ENCODE peak calls at places on chromosomes 13 and 19, in five cellular contexts. One of them, this sample, is unnamed. For H3K9me3, the result is how much of the 10 kb centered on the place peaks cover.

GRCh38 chr19:37413243-37414084 is 42.6 kb downstream of the ZNF527 start:
- DNase-seq in HCT116: no peak
- DNase-seq in GM12878: no peak
- DNase-seq in K562: no peak
- DNase-seq in HepG2: no peak
- DNase-seq in this sample: no peak

GRCh38 chr13:90717451-90717936 is 630.0 kb upstream of the MIR17HG start:
- DNase-seq in HepG2: no peak
- DNase-seq in GM12878: no peak
- DNase-seq in K562: no peak
- DNase-seq in HCT116: peak
- DNase-seq in this sample: no peak

GRCh38 chr19:17229890-17230289 is 3.9 kb downstream of the OCEL1 start:
- DNase-seq in K562: no peak
- DNase-seq in GM12878: no peak
- DNase-seq in HCT116: no peak
- DNase-seq in HepG2: no peak
- DNase-seq in this sample: no peak

GRCh38 chr19:58325623-58326022 is 1.2 kb upstream of the ZSCAN22 start:
- DNase-seq in HepG2: no peak
- DNase-seq in HCT116: no peak
- DNase-seq in GM12878: no peak
- DNase-seq in K562: no peak
- DNase-seq in this sample: no peak

GRCh38 chr19:45439190-45439568 is 15.5 kb upstream of the ERCC1 start:
- DNase-seq in GM12878: no peak
- DNase-seq in K562: no peak
- DNase-seq in HCT116: no peak
- DNase-seq in HepG2: no peak
- DNase-seq in this sample: no peak

GRCh38 chr19:29845576-29846176 is 33.9 kb downstream of the CCNE1 start:
- DNase-seq in GM12878: no peak
- DNase-seq in HepG2: no peak
- DNase-seq in K562: peak
- DNase-seq in HCT116: no peak
- DNase-seq in this sample: no peak

GRCh38 chr13:79349011-79349410 is 57.0 kb downstream of the RBM26 start:
- DNase-seq in HepG2: no peak
- DNase-seq in GM12878: no peak
- DNase-seq in HCT116: no peak
- DNase-seq in K562: no peak
- DNase-seq in this sample: no peak

GRCh38 chr13:96075953-96076543 is 13.9 kb upstream of the HS6ST3 start:
- DNase-seq in GM12878: no peak
- DNase-seq in HCT116: no peak
- DNase-seq in HepG2: peak
- DNase-seq in K562: peak
- DNase-seq in this sample: no peak

GRCh38 chr19:6359517-6359916 is 1.8 kb upstream of the CLPP start:
- DNase-seq in HepG2: no peak
- DNase-seq in HCT116: no peak
- DNase-seq in K562: no peak
- DNase-seq in GM12878: no peak
- DNase-seq in this sample: no peak

GRCh38 chr13:90402613-90403012 is 944.9 kb upstream of the MIR17HG start:
- DNase-seq in GM12878: no peak
- DNase-seq in K562: no peak
- DNase-seq in HCT116: no peak
- DNase-seq in HepG2: no peak
- DNase-seq in this sample: no peak

GRCh38 chr13:26646603-26647002 is 89.1 kb downstream of the WASF3 start:
- DNase-seq in K562: no peak
- DNase-seq in HepG2: no peak
- DNase-seq in GM12878: no peak
- DNase-seq in HCT116: no peak
- DNase-seq in this sample: peak

GRCh38 chr13:78599911-78600310 is 3.4 kb downstream of the POU4F1 start:
- DNase-seq in HCT116: no peak
- DNase-seq in GM12878: no peak
- DNase-seq in HepG2: no peak
- DNase-seq in K562: no peak
- DNase-seq in this sample: no peak

GRCh38 chr19:31527443-31527842 is 178.2 kb upstream of the TSHZ3 start:
- DNase-seq in K562: no peak
- DNase-seq in HCT116: no peak
- DNase-seq in GM12878: no peak
- DNase-seq in HepG2: no peak
- DNase-seq in this sample: no peak

GRCh38 chr13:67119481-67119883 is 110.7 kb downstream of the PCDH9 start:
- DNase-seq in K562: no peak
- DNase-seq in GM12878: no peak
- DNase-seq in HCT116: peak
- DNase-seq in HepG2: no peak
- DNase-seq in this sample: no peak

GRCh38 chr13:48678316-48678715 is 24.6 kb downstream of the CYSLTR2 start:
- DNase-seq in HCT116: no peak
- DNase-seq in K562: no peak
- DNase-seq in GM12878: no peak
- DNase-seq in HepG2: no peak
- DNase-seq in this sample: no peak

GRCh38 chr13:107743983-107744382 is 471.4 kb downstream of the LIG4 start:
- DNase-seq in HCT116: no peak
- DNase-seq in HepG2: no peak
- DNase-seq in GM12878: no peak
- DNase-seq in K562: no peak
- DNase-seq in this sample: no peak

GRCh38 chr19:53945441-53945840 is 17.3 kb upstream of the CACNG8 start:
- DNase-seq in HepG2: no peak
- DNase-seq in GM12878: no peak
- DNase-seq in K562: no peak
- DNase-seq in HCT116: peak
- DNase-seq in this sample: no peak

GRCh38 chr13:113851826-113852535 is 11.9 kb downstream of the GAS6 start:
- DNase-seq in K562: no peak
- DNase-seq in GM12878: no peak
- DNase-seq in HepG2: no peak
- DNase-seq in HCT116: no peak
- DNase-seq in this sample: no peak

GRCh38 chr19:38662508-38663155 is 15.2 kb downstream of the ACTN4 start:
- DNase-seq in GM12878: no peak
- DNase-seq in HepG2: no peak
- DNase-seq in K562: no peak
- DNase-seq in HCT116: no peak
- DNase-seq in this sample: no peak

GRCh38 chr19:50319156-50319555 is 10.0 kb downstream of the KCNC3 start:
- DNase-seq in HCT116: no peak
- DNase-seq in HepG2: no peak
- DNase-seq in K562: no peak
- DNase-seq in GM12878: no peak
- DNase-seq in this sample: no peak

GRCh38 chr19:13646758-13647157 is 117.6 kb upstream of the MRI1 start:
- DNase-seq in K562: no peak
- DNase-seq in HepG2: no peak
- DNase-seq in HCT116: no peak
- DNase-seq in GM12878: no peak
- DNase-seq in this sample: no peak

GRCh38 chr19:19559942-19560341 is 21.9 kb downstream of the CILP2 start:
- DNase-seq in GM12878: no peak
- DNase-seq in HCT116: no peak
- DNase-seq in HepG2: no peak
- DNase-seq in K562: no peak
- DNase-seq in this sample: no peak

GRCh38 chr19:33159893-33160292 is 28.0 kb downstream of the WDR88 start:
- DNase-seq in GM12878: no peak
- DNase-seq in HepG2: no peak
- DNase-seq in HCT116: no peak
- DNase-seq in K562: no peak
- DNase-seq in this sample: no peak

GRCh38 chr13:67278230-67278629 is 48.1 kb upstream of the PCDH9 start:
- DNase-seq in HCT116: no peak
- DNase-seq in HepG2: no peak
- DNase-seq in K562: no peak
- DNase-seq in GM12878: no peak
- DNase-seq in this sample: no peak

GRCh38 chr19:58024661-58025060 is 9.2 kb upstream of the ZSCAN1 start:
- DNase-seq in GM12878: no peak
- DNase-seq in HepG2: no peak
- DNase-seq in K562: no peak
- DNase-seq in HCT116: no peak
- DNase-seq in this sample: no peak

GRCh38 chr19:20879501-20879900 is 43.5 kb upstream of the ZNF85 start:
- DNase-seq in K562: no peak
- DNase-seq in HepG2: no peak
- DNase-seq in GM12878: no peak
- DNase-seq in HCT116: no peak
- DNase-seq in this sample: no peak

GRCh38 chr19:15453091-15453498 is 3.3 kb upstream of the WIZ start:
- DNase-seq in GM12878: no peak
- DNase-seq in HepG2: no peak
- DNase-seq in HCT116: no peak
- DNase-seq in K562: no peak
- DNase-seq in this sample: no peak

GRCh38 chr19:35793381-35794165 is 18.2 kb downstream of the ARHGAP33 start:
- DNase-seq in GM12878: no peak
- DNase-seq in HepG2: no peak
- DNase-seq in K562: no peak
- DNase-seq in HCT116: no peak
- DNase-seq in this sample: no peak

GRCh38 chr13:50406831-50407230 is 391.6 kb downstream of the KCNRG start:
- DNase-seq in HCT116: no peak
- DNase-seq in K562: no peak
- DNase-seq in GM12878: no peak
- DNase-seq in HepG2: no peak
- DNase-seq in this sample: no peak

GRCh38 chr13:51730927-51731326 is 73.0 kb downstream of the DHRS12 start:
- DNase-seq in HCT116: no peak
- DNase-seq in K562: no peak
- DNase-seq in HepG2: no peak
- DNase-seq in GM12878: no peak
- DNase-seq in this sample: no peak

DNA sequence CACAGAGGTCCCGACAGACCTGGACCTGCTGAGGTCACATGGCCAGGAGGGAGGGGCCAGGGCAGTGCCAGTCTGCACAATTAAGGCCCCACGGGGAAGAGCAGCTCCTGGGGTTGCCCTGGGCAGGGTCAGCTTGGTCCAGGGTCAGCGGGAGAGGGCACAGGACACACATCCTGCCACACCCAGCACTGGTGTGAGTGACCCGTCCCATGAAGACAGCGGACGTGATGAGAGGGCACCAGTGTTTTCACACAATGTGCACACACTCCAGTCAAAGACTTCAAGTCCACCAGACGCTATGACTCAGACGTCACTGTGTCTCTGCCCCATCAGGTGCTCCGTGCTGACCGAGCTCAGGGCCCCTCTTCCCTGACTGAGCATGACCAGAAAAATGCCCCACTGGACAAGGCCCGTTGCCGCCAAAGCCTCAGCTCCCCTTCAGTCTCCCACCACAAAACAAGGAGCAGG is 4.2 kb downstream of the TMEM259 start:
- DNase-seq in K562: no peak
- DNase-seq in HepG2: no peak
- DNase-seq in GM12878: no peak
- DNase-seq in HCT116: no peak
- DNase-seq in this sample: no peak
- H3K4me3 ChIP-seq in K562: no peak
- H3K4me3 ChIP-seq in HepG2: peak
- H3K4me3 ChIP-seq in GM12878: no peak
- H3K4me3 ChIP-seq in HCT116: no peak
- H3K4me3 ChIP-seq in this sample: no peak

DNA sequence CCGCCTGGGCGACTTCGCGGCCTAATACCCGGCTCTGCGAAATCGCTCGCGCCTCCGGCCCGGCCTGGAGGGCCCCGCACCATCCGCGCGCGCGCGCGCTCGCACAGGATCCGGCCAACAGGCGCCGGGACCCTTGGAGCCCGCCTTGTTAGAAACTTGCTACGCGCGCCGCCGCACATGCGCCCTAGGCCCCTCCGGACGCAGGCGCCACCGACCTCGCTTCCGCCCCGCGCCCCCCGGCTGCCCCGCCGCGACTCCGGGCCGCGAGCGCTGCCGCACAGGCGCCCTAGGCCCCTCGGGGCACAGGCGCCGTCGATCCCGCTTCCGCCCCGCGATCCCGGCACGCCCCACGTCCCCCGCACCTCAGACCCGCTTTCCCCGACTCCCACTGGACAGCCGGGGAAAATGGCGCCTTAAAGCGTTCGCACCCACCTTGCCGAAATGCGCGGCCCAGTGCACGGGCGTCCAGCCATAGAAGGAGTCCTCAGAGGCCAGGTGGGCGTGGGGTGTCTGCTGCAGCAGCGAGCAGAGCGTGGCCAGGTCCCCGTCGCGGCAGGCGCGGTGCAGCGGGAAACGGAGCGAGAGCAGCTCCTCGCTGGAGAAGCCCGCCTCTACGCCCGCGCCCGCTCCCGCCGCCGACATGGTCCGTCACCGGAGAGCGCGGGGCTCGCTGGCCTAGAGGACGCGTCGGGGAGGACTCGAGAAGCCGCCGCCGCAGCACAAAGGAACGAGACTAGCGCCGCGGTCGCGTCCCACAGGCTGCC is 394 bp downstream of the ANKRD10 start:
- DNase-seq in K562: peak
- DNase-seq in HCT116: no peak
- DNase-seq in HepG2: peak
- DNase-seq in GM12878: no peak
- DNase-seq in this sample: peak
- TF ChIP-seq YY1 in K562: peak
- TF ChIP-seq YY1 in HCT116: peak
- TF ChIP-seq YY1 in HepG2: peak
- TF ChIP-seq YY1 in GM12878: peak
- TF ChIP-seq YY1 in this sample: no peak

DNA sequence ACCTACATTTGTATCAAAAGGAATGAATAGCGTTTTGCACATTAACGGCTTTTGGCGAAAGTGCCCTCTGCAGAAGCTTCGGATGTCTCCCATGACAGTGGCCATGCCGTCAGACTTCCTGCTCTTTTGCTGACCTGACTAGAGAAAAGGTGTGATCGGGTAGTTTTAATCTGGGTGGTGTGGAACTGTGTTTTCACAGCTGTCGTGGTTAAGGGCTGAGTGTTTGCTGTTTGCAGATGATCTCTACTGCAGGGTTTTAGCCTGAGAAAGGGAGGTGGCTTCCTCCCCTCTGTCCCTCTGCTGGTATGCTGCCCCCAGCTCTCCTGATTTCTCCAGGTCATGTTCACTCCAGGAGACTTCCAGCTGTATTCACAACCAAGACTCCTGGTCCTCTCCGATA is 22.4 kb downstream of the ZNF71 start:
- DNase-seq in HCT116: no peak
- DNase-seq in K562: no peak
- DNase-seq in GM12878: no peak
- DNase-seq in HepG2: no peak
- DNase-seq in this sample: no peak
- H3K9me3 ChIP-seq in HCT116: under half
- H3K9me3 ChIP-seq in K562: under half
- H3K9me3 ChIP-seq in GM12878: under half
- H3K9me3 ChIP-seq in HepG2: half or more
- H3K9me3 ChIP-seq in this sample: under half

GRCh38 chr13:40981361-40981760 is 37.8 kb downstream of the ELF1 start:
- DNase-seq in K562: no peak
- DNase-seq in HepG2: no peak
- DNase-seq in GM12878: no peak
- DNase-seq in HCT116: no peak
- DNase-seq in this sample: no peak
- H3K4me3 ChIP-seq in K562: peak
- H3K4me3 ChIP-seq in HepG2: no peak
- H3K4me3 ChIP-seq in GM12878: peak
- H3K4me3 ChIP-seq in HCT116: no peak
- H3K4me3 ChIP-seq in this sample: no peak

GRCh38 chr19:7850429-7850819 is 20.4 kb downstream of the EVI5L start:
- DNase-seq in K562: no peak
- DNase-seq in HCT116: no peak
- DNase-seq in HepG2: no peak
- DNase-seq in GM12878: no peak
- DNase-seq in this sample: no peak
- TF ChIP-seq YY1 in K562: no peak
- TF ChIP-seq YY1 in HCT116: no peak
- TF ChIP-seq YY1 in HepG2: no peak
- TF ChIP-seq YY1 in GM12878: no peak
- TF ChIP-seq YY1 in this sample: no peak

This sample was measured in NT2/D1.